ENCODE peak calls at places on chromosomes 16 and 17, in ten cellular contexts. One of them, this sample, is unnamed. For H3K27me3, the result is how much of the 10 kb centered on the place peaks cover.

GRCh38 chr17:11644265-11645212 is 46.3 kb downstream of the DNAH9 start:
- DNase-seq in adrenal gland: peak
- DNase-seq in cardiac muscle cell: peak
- DNase-seq in CD4-positive, alpha-beta memory T cell: peak
- DNase-seq in neuronal stem cell: peak
- DNase-seq in IMR-90: peak
- DNase-seq in left lung: peak
- DNase-seq in ascending aorta: no peak
- DNase-seq in psoas muscle: no peak
- DNase-seq in tibial nerve: peak
- DNase-seq in this sample: peak

GRCh38 chr16:9800180-9800738 is 382.0 kb downstream of the GRIN2A start:
- DNase-seq in adrenal gland: no peak
- DNase-seq in cardiac muscle cell: no peak
- DNase-seq in CD4-positive, alpha-beta memory T cell: no peak
- DNase-seq in neuronal stem cell: no peak
- DNase-seq in IMR-90: no peak
- DNase-seq in left lung: no peak
- DNase-seq in ascending aorta: no peak
- DNase-seq in psoas muscle: no peak
- DNase-seq in tibial nerve: no peak
- DNase-seq in this sample: no peak

GRCh38 chr17:64641499-64641898 is 20.6 kb downstream of the SMURF2 start:
- DNase-seq in adrenal gland: peak
- DNase-seq in cardiac muscle cell: no peak
- DNase-seq in CD4-positive, alpha-beta memory T cell: no peak
- DNase-seq in neuronal stem cell: no peak
- DNase-seq in IMR-90: peak
- DNase-seq in left lung: no peak
- DNase-seq in ascending aorta: peak
- DNase-seq in psoas muscle: no peak
- DNase-seq in tibial nerve: no peak
- DNase-seq in this sample: no peak

GRCh38 chr17:15884731-15885130 is 60.2 kb upstream of the ADORA2B start:
- DNase-seq in adrenal gland: no peak
- DNase-seq in cardiac muscle cell: no peak
- DNase-seq in CD4-positive, alpha-beta memory T cell: no peak
- DNase-seq in neuronal stem cell: no peak
- DNase-seq in IMR-90: peak
- DNase-seq in left lung: no peak
- DNase-seq in ascending aorta: no peak
- DNase-seq in psoas muscle: no peak
- DNase-seq in tibial nerve: no peak
- DNase-seq in this sample: no peak

GRCh38 chr16:72987480-72987901 is 60.4 kb downstream of the ZFHX3 start:
- DNase-seq in adrenal gland: no peak
- DNase-seq in cardiac muscle cell: no peak
- DNase-seq in CD4-positive, alpha-beta memory T cell: no peak
- DNase-seq in neuronal stem cell: no peak
- DNase-seq in IMR-90: no peak
- DNase-seq in left lung: no peak
- DNase-seq in ascending aorta: no peak
- DNase-seq in psoas muscle: no peak
- DNase-seq in tibial nerve: no peak
- DNase-seq in this sample: no peak

GRCh38 chr17:57357392-57357784 is 101.1 kb downstream of the MSI2 start:
- DNase-seq in adrenal gland: peak
- DNase-seq in cardiac muscle cell: peak
- DNase-seq in CD4-positive, alpha-beta memory T cell: no peak
- DNase-seq in neuronal stem cell: no peak
- DNase-seq in IMR-90: no peak
- DNase-seq in left lung: peak
- DNase-seq in ascending aorta: peak
- DNase-seq in psoas muscle: peak
- DNase-seq in tibial nerve: no peak
- DNase-seq in this sample: no peak

GRCh38 chr17:75531724-75532090 is 6.2 kb downstream of the LLGL2 start:
- DNase-seq in adrenal gland: no peak
- DNase-seq in cardiac muscle cell: no peak
- DNase-seq in CD4-positive, alpha-beta memory T cell: no peak
- DNase-seq in neuronal stem cell: no peak
- DNase-seq in IMR-90: no peak
- DNase-seq in left lung: no peak
- DNase-seq in ascending aorta: no peak
- DNase-seq in psoas muscle: no peak
- DNase-seq in tibial nerve: no peak
- DNase-seq in this sample: no peak

GRCh38 chr16:67673712-67674580 is 7.3 kb downstream of the C16orf86 start:
- DNase-seq in adrenal gland: peak
- DNase-seq in cardiac muscle cell: no peak
- DNase-seq in CD4-positive, alpha-beta memory T cell: no peak
- DNase-seq in neuronal stem cell: no peak
- DNase-seq in IMR-90: no peak
- DNase-seq in left lung: peak
- DNase-seq in ascending aorta: peak
- DNase-seq in psoas muscle: peak
- DNase-seq in tibial nerve: peak
- DNase-seq in this sample: no peak

GRCh38 chr17:38324141-38324540 is 19.6 kb downstream of the GPR179 start:
- DNase-seq in adrenal gland: no peak
- DNase-seq in cardiac muscle cell: no peak
- DNase-seq in CD4-positive, alpha-beta memory T cell: no peak
- DNase-seq in neuronal stem cell: no peak
- DNase-seq in IMR-90: no peak
- DNase-seq in left lung: no peak
- DNase-seq in ascending aorta: peak
- DNase-seq in psoas muscle: no peak
- DNase-seq in tibial nerve: no peak
- DNase-seq in this sample: no peak

GRCh38 chr17:219696-220095 is 38.2 kb upstream of the DOC2B start:
- DNase-seq in adrenal gland: no peak
- DNase-seq in cardiac muscle cell: no peak
- DNase-seq in CD4-positive, alpha-beta memory T cell: no peak
- DNase-seq in neuronal stem cell: no peak
- DNase-seq in IMR-90: no peak
- DNase-seq in left lung: peak
- DNase-seq in ascending aorta: peak
- DNase-seq in psoas muscle: no peak
- DNase-seq in tibial nerve: no peak
- DNase-seq in this sample: no peak

GRCh38 chr17:59361916-59362810 is 30.7 kb downstream of the YPEL2 start:
- DNase-seq in adrenal gland: peak
- DNase-seq in cardiac muscle cell: no peak
- DNase-seq in CD4-positive, alpha-beta memory T cell: peak
- DNase-seq in neuronal stem cell: no peak
- DNase-seq in IMR-90: peak
- DNase-seq in left lung: no peak
- DNase-seq in ascending aorta: no peak
- DNase-seq in psoas muscle: no peak
- DNase-seq in tibial nerve: no peak
- DNase-seq in this sample: no peak

GRCh38 chr16:50326835-50327465 is 41.8 kb downstream of the BRD7 start:
- DNase-seq in adrenal gland: no peak
- DNase-seq in cardiac muscle cell: peak
- DNase-seq in CD4-positive, alpha-beta memory T cell: peak
- DNase-seq in neuronal stem cell: peak
- DNase-seq in IMR-90: peak
- DNase-seq in left lung: no peak
- DNase-seq in ascending aorta: peak
- DNase-seq in psoas muscle: no peak
- DNase-seq in tibial nerve: no peak
- DNase-seq in this sample: no peak

GRCh38 chr17:40551874-40552768 is 13.2 kb downstream of the CCR7 start:
- DNase-seq in adrenal gland: no peak
- DNase-seq in cardiac muscle cell: no peak
- DNase-seq in CD4-positive, alpha-beta memory T cell: no peak
- DNase-seq in neuronal stem cell: no peak
- DNase-seq in IMR-90: peak
- DNase-seq in left lung: no peak
- DNase-seq in ascending aorta: peak
- DNase-seq in psoas muscle: peak
- DNase-seq in tibial nerve: no peak
- DNase-seq in this sample: no peak

GRCh38 chr17:81537343-81537855 is 9.2 kb downstream of the FSCN2 start:
- DNase-seq in adrenal gland: peak
- DNase-seq in cardiac muscle cell: peak
- DNase-seq in CD4-positive, alpha-beta memory T cell: peak
- DNase-seq in neuronal stem cell: no peak
- DNase-seq in IMR-90: no peak
- DNase-seq in left lung: no peak
- DNase-seq in ascending aorta: no peak
- DNase-seq in psoas muscle: peak
- DNase-seq in tibial nerve: no peak
- DNase-seq in this sample: no peak

GRCh38 chr17:19237389-19238166 is 412 bp downstream of the EPN2 start:
- DNase-seq in adrenal gland: no peak
- DNase-seq in cardiac muscle cell: peak
- DNase-seq in CD4-positive, alpha-beta memory T cell: peak
- DNase-seq in neuronal stem cell: peak
- DNase-seq in IMR-90: no peak
- DNase-seq in left lung: peak
- DNase-seq in ascending aorta: no peak
- DNase-seq in psoas muscle: peak
- DNase-seq in tibial nerve: peak
- DNase-seq in this sample: no peak

GRCh38 chr17:52762147-52762793 is 603.8 kb upstream of the CA10 start:
- DNase-seq in adrenal gland: no peak
- DNase-seq in cardiac muscle cell: no peak
- DNase-seq in CD4-positive, alpha-beta memory T cell: no peak
- DNase-seq in neuronal stem cell: no peak
- DNase-seq in IMR-90: no peak
- DNase-seq in left lung: no peak
- DNase-seq in ascending aorta: no peak
- DNase-seq in psoas muscle: no peak
- DNase-seq in tibial nerve: no peak
- DNase-seq in this sample: no peak

GRCh38 chr17:52754838-52755237 is 596.3 kb upstream of the CA10 start:
- DNase-seq in adrenal gland: no peak
- DNase-seq in cardiac muscle cell: no peak
- DNase-seq in CD4-positive, alpha-beta memory T cell: no peak
- DNase-seq in neuronal stem cell: no peak
- DNase-seq in IMR-90: no peak
- DNase-seq in left lung: no peak
- DNase-seq in ascending aorta: no peak
- DNase-seq in psoas muscle: no peak
- DNase-seq in tibial nerve: no peak
- DNase-seq in this sample: no peak

GRCh38 chr17:52758481-52758880 is 600.0 kb upstream of the CA10 start:
- DNase-seq in adrenal gland: no peak
- DNase-seq in cardiac muscle cell: no peak
- DNase-seq in CD4-positive, alpha-beta memory T cell: no peak
- DNase-seq in neuronal stem cell: no peak
- DNase-seq in IMR-90: no peak
- DNase-seq in left lung: no peak
- DNase-seq in ascending aorta: no peak
- DNase-seq in psoas muscle: no peak
- DNase-seq in tibial nerve: no peak
- DNase-seq in this sample: no peak

GRCh38 chr17:52759864-52760263 is 601.4 kb upstream of the CA10 start:
- DNase-seq in adrenal gland: no peak
- DNase-seq in cardiac muscle cell: no peak
- DNase-seq in CD4-positive, alpha-beta memory T cell: no peak
- DNase-seq in neuronal stem cell: no peak
- DNase-seq in IMR-90: no peak
- DNase-seq in left lung: no peak
- DNase-seq in ascending aorta: no peak
- DNase-seq in psoas muscle: no peak
- DNase-seq in tibial nerve: no peak
- DNase-seq in this sample: no peak

GRCh38 chr17:52756739-52757138 is 598.2 kb upstream of the CA10 start:
- DNase-seq in adrenal gland: no peak
- DNase-seq in cardiac muscle cell: no peak
- DNase-seq in CD4-positive, alpha-beta memory T cell: no peak
- DNase-seq in neuronal stem cell: no peak
- DNase-seq in IMR-90: no peak
- DNase-seq in left lung: no peak
- DNase-seq in ascending aorta: no peak
- DNase-seq in psoas muscle: no peak
- DNase-seq in tibial nerve: no peak
- DNase-seq in this sample: no peak
- H3K27me3 ChIP-seq in adrenal gland: under half
- H3K27me3 ChIP-seq in cardiac muscle cell: under half
- H3K27me3 ChIP-seq in CD4-positive, alpha-beta memory T cell: under half
- H3K27me3 ChIP-seq in neuronal stem cell: under half
- H3K27me3 ChIP-seq in IMR-90: under half
- H3K27me3 ChIP-seq in left lung: under half
- H3K27me3 ChIP-seq in ascending aorta: under half
- H3K27me3 ChIP-seq in psoas muscle: under half
- H3K27me3 ChIP-seq in tibial nerve: under half
- H3K27me3 ChIP-seq in this sample: under half

GRCh38 chr17:36652716-36653115 is 51.3 kb downstream of the MRM1 start:
- DNase-seq in adrenal gland: no peak
- DNase-seq in cardiac muscle cell: no peak
- DNase-seq in CD4-positive, alpha-beta memory T cell: no peak
- DNase-seq in neuronal stem cell: no peak
- DNase-seq in IMR-90: no peak
- DNase-seq in left lung: no peak
- DNase-seq in ascending aorta: no peak
- DNase-seq in psoas muscle: no peak
- DNase-seq in tibial nerve: no peak
- DNase-seq in this sample: no peak
- H3K27me3 ChIP-seq in adrenal gland: under half
- H3K27me3 ChIP-seq in cardiac muscle cell: under half
- H3K27me3 ChIP-seq in CD4-positive, alpha-beta memory T cell: under half
- H3K27me3 ChIP-seq in neuronal stem cell: under half
- H3K27me3 ChIP-seq in IMR-90: half or more
- H3K27me3 ChIP-seq in left lung: half or more
- H3K27me3 ChIP-seq in ascending aorta: under half
- H3K27me3 ChIP-seq in psoas muscle: under half
- H3K27me3 ChIP-seq in tibial nerve: under half
- H3K27me3 ChIP-seq in this sample: under half

GRCh38 chr16:86082400-86083030 is 183.6 kb downstream of the IRF8 start:
- DNase-seq in adrenal gland: no peak
- DNase-seq in cardiac muscle cell: no peak
- DNase-seq in CD4-positive, alpha-beta memory T cell: no peak
- DNase-seq in neuronal stem cell: no peak
- DNase-seq in IMR-90: no peak
- DNase-seq in left lung: peak
- DNase-seq in ascending aorta: no peak
- DNase-seq in psoas muscle: no peak
- DNase-seq in tibial nerve: no peak
- DNase-seq in this sample: no peak
- H3K27me3 ChIP-seq in adrenal gland: under half
- H3K27me3 ChIP-seq in cardiac muscle cell: under half
- H3K27me3 ChIP-seq in CD4-positive, alpha-beta memory T cell: under half
- H3K27me3 ChIP-seq in neuronal stem cell: under half
- H3K27me3 ChIP-seq in IMR-90: under half
- H3K27me3 ChIP-seq in left lung: under half
- H3K27me3 ChIP-seq in ascending aorta: under half
- H3K27me3 ChIP-seq in psoas muscle: under half
- H3K27me3 ChIP-seq in tibial nerve: under half
- H3K27me3 ChIP-seq in this sample: under half

DNA sequence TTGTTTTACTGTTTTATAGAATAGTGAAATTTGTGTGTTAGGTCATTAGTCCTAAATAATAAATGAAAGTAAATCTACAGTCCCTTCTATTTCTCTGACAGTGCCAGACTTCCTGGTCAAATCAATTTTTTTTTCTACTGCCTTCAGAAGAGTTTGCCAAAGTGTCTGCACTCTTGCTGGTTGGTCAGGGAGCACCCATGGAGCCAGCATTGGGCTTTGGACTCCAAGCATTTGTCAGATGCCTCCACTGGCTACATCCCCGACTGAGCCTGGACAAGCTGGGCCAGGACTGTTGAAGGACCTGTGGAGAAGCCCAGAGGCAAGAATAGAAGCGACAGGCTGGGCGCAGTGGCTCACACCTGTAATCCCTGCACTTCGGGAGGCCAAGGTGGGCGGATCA is 53.7 kb downstream of the ELAC2 start:
- DNase-seq in adrenal gland: no peak
- DNase-seq in cardiac muscle cell: no peak
- DNase-seq in CD4-positive, alpha-beta memory T cell: no peak
- DNase-seq in neuronal stem cell: no peak
- DNase-seq in IMR-90: no peak
- DNase-seq in left lung: no peak
- DNase-seq in ascending aorta: no peak
- DNase-seq in psoas muscle: no peak
- DNase-seq in tibial nerve: no peak
- DNase-seq in this sample: no peak
- H3K27me3 ChIP-seq in adrenal gland: under half
- H3K27me3 ChIP-seq in cardiac muscle cell: under half
- H3K27me3 ChIP-seq in CD4-positive, alpha-beta memory T cell: under half
- H3K27me3 ChIP-seq in neuronal stem cell: under half
- H3K27me3 ChIP-seq in IMR-90: under half
- H3K27me3 ChIP-seq in left lung: under half
- H3K27me3 ChIP-seq in ascending aorta: under half
- H3K27me3 ChIP-seq in psoas muscle: under half
- H3K27me3 ChIP-seq in tibial nerve: under half
- H3K27me3 ChIP-seq in this sample: under half

This sample was measured in thoracic aorta.